ENCODE peak calls at places on chromosomes 6 and 20, in eight cellular contexts. H is ovary, N is left ventricle myocardium inferior, D is fibroblast of lung, M is uterus, K is BE2C, G is tibial artery, C is DND-41. O is an unnamed sample. For H3K27me3, the result is how much of the 10 kb centered on the place peaks cover.

GRCh38 chr6:1831030-1831429 is 221.3 kb downstream of the FOXC1 start:
- DNase-seq in H (no peak), N (no peak), D (no peak), M (no peak), K (no peak), G (no peak), C (no peak), O (no peak)

GRCh38 chr6:105199711-105200110 is 19.9 kb upstream of the POPDC3 start:
- DNase-seq in H (no peak), N (peak), D (no peak), M (no peak), K (no peak), G (no peak), C (no peak), O (no peak)

GRCh38 chr6:22642254-22642653 is 72.9 kb downstream of the HDGFL1 start:
- DNase-seq in H (no peak), N (no peak), D (peak), M (no peak), K (no peak), G (no peak), C (no peak), O (no peak)

GRCh38 chr20:20549267-20549612 is 163.2 kb downstream of the RALGAPA2 start:
- DNase-seq in H (no peak), N (no peak), D (peak), M (no peak), K (peak), G (no peak), C (no peak), O (no peak)

GRCh38 chr6:36353411-36353915 is 16.8 kb upstream of the BNIP5 start:
- DNase-seq in H (no peak), N (no peak), D (peak), M (no peak), K (no peak), G (no peak), C (no peak), O (peak)

GRCh38 chr20:10731190-10731955 is 57.6 kb upstream of the JAG1 start:
- DNase-seq in H (no peak), N (no peak), D (peak), M (no peak), K (no peak), G (no peak), C (no peak), O (no peak)

GRCh38 chr6:155309150-155309549 is 5.1 kb downstream of the TFB1M start:
- DNase-seq in H (no peak), N (no peak), D (peak), M (no peak), K (no peak), G (no peak), C (no peak), O (no peak)

GRCh38 chr20:63941282-63942060 is 14.7 kb downstream of the UCKL1 start:
- DNase-seq in H (no peak), N (peak), D (no peak), M (no peak), K (no peak), G (peak), C (peak), O (no peak)

GRCh38 chr6:168277274-168277669 is 42.3 kb downstream of the DACT2 start:
- DNase-seq in H (no peak), N (no peak), D (no peak), M (no peak), K (no peak), G (peak), C (no peak), O (no peak)

GRCh38 chr6:42099340-42100028 is 42.9 kb downstream of the C6orf132 start:
- DNase-seq in H (no peak), N (no peak), D (peak), M (peak), K (no peak), G (no peak), C (no peak), O (peak)

GRCh38 chr20:33676652-33677645 is 2.7 kb upstream of the NECAB3 start:
- DNase-seq in H (peak), N (no peak), D (no peak), M (peak), K (no peak), G (no peak), C (no peak), O (no peak)

GRCh38 chr20:46946181-46946624 is 51.6 kb downstream of the EYA2 start:
- DNase-seq in H (no peak), N (no peak), D (no peak), M (no peak), K (no peak), G (no peak), C (no peak), O (no peak)

GRCh38 chr6:11324453-11325023 is 92.1 kb upstream of the NEDD9 start:
- DNase-seq in H (no peak), N (no peak), D (no peak), M (no peak), K (no peak), G (no peak), C (no peak), O (no peak)

GRCh38 chr20:58755062-58755697 is 62.6 kb downstream of the NPEPL1 start:
- DNase-seq in H (no peak), N (no peak), D (no peak), M (no peak), K (no peak), G (no peak), C (no peak), O (no peak)

GRCh38 chr6:167795874-167796667 is 30.6 kb upstream of the AFDN start:
- DNase-seq in H (no peak), N (peak), D (no peak), M (no peak), K (no peak), G (no peak), C (no peak), O (no peak)

GRCh38 chr6:148249160-148249559 is 93.5 kb upstream of the SASH1 start:
- DNase-seq in H (no peak), N (no peak), D (no peak), M (no peak), K (no peak), G (no peak), C (no peak), O (no peak)

GRCh38 chr20:40741507-40742106 is 52.6 kb upstream of the MAFB start:
- DNase-seq in H (no peak), N (peak), D (peak), M (no peak), K (peak), G (no peak), C (peak), O (no peak)

GRCh38 chr20:36281785-36282380 is 24.3 kb upstream of the DLGAP4 start:
- DNase-seq in H (no peak), N (no peak), D (no peak), M (no peak), K (no peak), G (no peak), C (no peak), O (no peak)

GRCh38 chr6:23522751-23523527 is 603.1 kb upstream of the NRSN1 start:
- DNase-seq in H (no peak), N (no peak), D (no peak), M (no peak), K (peak), G (no peak), C (no peak), O (no peak)

GRCh38 chr6:35473075-35473848 is 5.1 kb downstream of the RPL10A start:
- DNase-seq in H (no peak), N (no peak), D (no peak), M (no peak), K (no peak), G (no peak), C (peak), O (no peak)

GRCh38 chr20:62873280-62873679 is 11.7 kb upstream of the TCFL5 start:
- DNase-seq in H (no peak), N (no peak), D (no peak), M (no peak), K (no peak), G (no peak), C (no peak), O (no peak)

GRCh38 chr6:35919085-35919826 is 1.6 kb downstream of the SRPK1 start:
- DNase-seq in H (no peak), N (no peak), D (peak), M (no peak), K (no peak), G (no peak), C (no peak), O (no peak)

GRCh38 chr6:35970181-35970580 is 49.3 kb upstream of the SRPK1 start:
- DNase-seq in H (no peak), N (no peak), D (peak), M (no peak), K (no peak), G (no peak), C (no peak), O (peak)

GRCh38 chr6:157613011-157613522 is 210.0 kb upstream of the SNX9 start:
- DNase-seq in H (no peak), N (no peak), D (peak), M (no peak), K (no peak), G (no peak), C (no peak), O (peak)

GRCh38 chr6:142696689-142697088 is 248.3 kb downstream of the HIVEP2 start:
- DNase-seq in H (peak), N (no peak), D (no peak), M (peak), K (no peak), G (peak), C (no peak), O (no peak)

GRCh38 chr6:145815351-145815772 is 767 bp upstream of the FBXO30 start:
- DNase-seq in H (no peak), N (peak), D (peak), M (no peak), K (peak), G (peak), C (peak), O (no peak)

GRCh38 chr6:22910370-22910769 is 341.0 kb downstream of the HDGFL1 start:
- DNase-seq in H (no peak), N (no peak), D (no peak), M (no peak), K (no peak), G (no peak), C (no peak), O (no peak)

GRCh38 chr6:66926060-66926459 is 1219.0 kb upstream of the EYS start:
- DNase-seq in H (no peak), N (no peak), D (peak), M (no peak), K (no peak), G (no peak), C (no peak), O (no peak)

GRCh38 chr6:125197795-125198269 is 44.3 kb downstream of the TPD52L1 start:
- DNase-seq in H (peak), N (peak), D (peak), M (peak), K (peak), G (peak), C (no peak), O (no peak)

GRCh38 chr6:142570221-142570671 is 268.4 kb downstream of the ADGRG6 start:
- DNase-seq in H (no peak), N (no peak), D (peak), M (no peak), K (no peak), G (no peak), C (peak), O (peak)

GRCh38 chr6:42032366-42032765 is 18.0 kb upstream of the TAF8 start:
- DNase-seq in H (no peak), N (no peak), D (no peak), M (no peak), K (no peak), G (peak), C (no peak), O (no peak)

GRCh38 chr6:49668083-49668511 is 31.5 kb upstream of the RHAG start:
- DNase-seq in H (no peak), N (no peak), D (no peak), M (no peak), K (no peak), G (no peak), C (no peak), O (peak)

GRCh38 chr6:47509937-47510336 is 32.3 kb downstream of the CD2AP start:
- DNase-seq in H (no peak), N (no peak), D (no peak), M (no peak), K (no peak), G (no peak), C (no peak), O (no peak)

GRCh38 chr20:46543959-46544358 is 6.5 kb downstream of the OCSTAMP start:
- DNase-seq in H (no peak), N (no peak), D (no peak), M (no peak), K (no peak), G (no peak), C (no peak), O (no peak)

GRCh38 chr6:13846841-13847240 is 32.5 kb upstream of the MCUR1 start:
- DNase-seq in H (no peak), N (no peak), D (no peak), M (no peak), K (peak), G (no peak), C (no peak), O (no peak)

GRCh38 chr20:51442602-51443001 is 99.9 kb downstream of the NFATC2 start:
- DNase-seq in H (no peak), N (no peak), D (no peak), M (no peak), K (no peak), G (no peak), C (no peak), O (no peak)

GRCh38 chr20:51445591-51445990 is 96.9 kb downstream of the NFATC2 start:
- DNase-seq in H (no peak), N (no peak), D (no peak), M (no peak), K (no peak), G (no peak), C (no peak), O (no peak)

GRCh38 chr20:51444922-51445438 is 97.5 kb downstream of the NFATC2 start:
- DNase-seq in H (no peak), N (no peak), D (no peak), M (no peak), K (no peak), G (no peak), C (no peak), O (no peak)

GRCh38 chr20:51446230-51446629 is 96.3 kb downstream of the NFATC2 start:
- DNase-seq in H (no peak), N (no peak), D (no peak), M (no peak), K (no peak), G (no peak), C (no peak), O (no peak)

DNA sequence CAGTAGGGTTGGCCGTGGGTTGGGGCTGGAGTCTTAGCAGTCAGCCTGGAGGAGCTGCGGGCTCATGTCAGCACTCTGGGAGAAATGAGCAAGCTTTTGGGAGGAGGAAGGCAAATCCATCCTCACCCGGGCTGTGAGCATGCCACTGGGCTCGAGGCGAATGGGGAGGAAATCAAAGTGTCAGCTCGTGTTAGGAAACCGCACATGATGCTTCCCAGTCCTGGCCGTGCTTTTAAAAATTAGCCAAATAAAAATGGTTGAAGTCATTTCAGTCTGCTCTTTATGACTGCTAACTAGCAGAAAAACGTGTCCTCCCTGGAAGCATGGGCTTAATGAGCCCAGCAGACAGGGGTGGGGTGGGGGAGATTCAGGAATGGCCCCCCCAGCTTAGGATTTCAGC is 98.0 kb downstream of the NFATC2 start:
- DNase-seq in H (no peak), N (no peak), D (no peak), M (peak), K (peak), G (no peak), C (no peak), O (no peak)
- H3K4me3 ChIP-seq in H (no peak), N (no peak), D (no peak), M (no peak), K (peak), G (no peak), C (no peak), O (no peak)

DNA sequence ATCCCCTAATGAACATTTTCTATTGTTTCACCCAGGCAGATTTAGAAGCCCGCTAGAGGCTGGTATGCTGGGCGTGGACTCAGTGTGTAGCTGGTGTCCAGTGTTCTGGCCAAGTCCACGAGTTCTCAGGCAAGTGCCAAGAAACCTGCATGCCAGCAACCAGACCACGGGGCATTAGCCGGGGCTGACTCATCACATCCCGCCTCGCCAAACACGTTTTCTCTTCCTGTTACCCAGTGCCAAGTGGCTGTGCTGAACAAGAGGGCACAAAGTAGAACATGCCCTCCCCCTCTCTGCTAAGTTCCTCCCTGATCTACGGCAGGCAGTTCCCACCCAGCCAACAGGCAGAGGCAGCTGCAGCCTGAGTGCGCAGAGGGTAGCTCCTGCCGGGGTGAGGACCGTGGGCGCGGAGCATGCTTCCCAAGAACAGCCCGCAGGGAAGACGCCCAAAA is 29.6 kb downstream of the RAMACL start:
- DNase-seq in H (peak), N (peak), D (peak), M (peak), K (no peak), G (peak), C (peak), O (peak)
- TF ChIP-seq CTCF in H (no peak), N (peak), D (no peak), M (no peak), K (no peak), G (no peak), C (no peak), O (no peak)

DNA sequence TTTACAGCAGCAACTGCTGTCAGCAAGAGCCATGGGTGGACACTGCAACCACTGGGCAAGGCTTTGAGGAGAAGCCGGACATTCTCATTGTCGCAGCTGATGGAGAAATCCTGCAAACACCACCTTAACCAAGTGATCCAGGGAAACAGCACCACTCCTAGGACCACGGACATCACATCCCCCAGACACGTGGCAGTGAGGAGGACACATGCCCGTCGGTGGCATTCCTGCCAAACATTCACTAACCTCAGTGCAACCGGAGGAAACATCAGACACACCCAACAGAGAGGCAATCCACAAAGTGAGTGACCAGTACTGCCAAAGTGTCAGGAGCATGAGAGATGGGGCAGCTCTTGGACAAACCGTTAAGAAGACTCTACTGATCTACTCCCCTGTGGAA is 16.6 kb upstream of the IRF4 start:
- DNase-seq in H (no peak), N (no peak), D (no peak), M (no peak), K (no peak), G (peak), C (no peak), O (no peak)
- H3K27me3 ChIP-seq in H (under half), N (half or more), D (under half), M (under half), K (under half), G (under half), C (under half), O (under half)

GRCh38 chr20:45372646-45373352 is 5.3 kb downstream of the TP53TG5 start:
- DNase-seq in H (no peak), N (no peak), D (no peak), M (peak), K (peak), G (peak), C (no peak), O (no peak)
- H3K4me3 ChIP-seq in H (peak), N (peak), D (no peak), M (peak), K (peak), G (peak), C (no peak), O (no peak)

GRCh38 chr6:84467296-84467695 is 239.9 kb upstream of the CEP162 start:
- DNase-seq in H (no peak), N (no peak), D (peak), M (no peak), K (no peak), G (no peak), C (no peak), O (no peak)

GRCh38 chr6:84462697-84463096 is 235.3 kb upstream of the CEP162 start:
- DNase-seq in H (no peak), N (no peak), D (peak), M (no peak), K (no peak), G (no peak), C (no peak), O (no peak)

GRCh38 chr6:84469144-84469543 is 241.7 kb upstream of the CEP162 start:
- DNase-seq in H (no peak), N (no peak), D (no peak), M (no peak), K (no peak), G (no peak), C (no peak), O (no peak)

GRCh38 chr6:84464471-84464870 is 237.0 kb upstream of the CEP162 start:
- DNase-seq in H (no peak), N (no peak), D (no peak), M (no peak), K (no peak), G (no peak), C (no peak), O (no peak)

GRCh38 chr6:84466521-84466920 is 239.1 kb upstream of the CEP162 start:
- DNase-seq in H (no peak), N (no peak), D (peak), M (no peak), K (peak), G (no peak), C (no peak), O (peak)
- TF ChIP-seq CTCF in H (no peak), N (no peak), D (no peak), M (no peak), K (no peak), G (no peak), C (no peak), O (no peak)

DNA sequence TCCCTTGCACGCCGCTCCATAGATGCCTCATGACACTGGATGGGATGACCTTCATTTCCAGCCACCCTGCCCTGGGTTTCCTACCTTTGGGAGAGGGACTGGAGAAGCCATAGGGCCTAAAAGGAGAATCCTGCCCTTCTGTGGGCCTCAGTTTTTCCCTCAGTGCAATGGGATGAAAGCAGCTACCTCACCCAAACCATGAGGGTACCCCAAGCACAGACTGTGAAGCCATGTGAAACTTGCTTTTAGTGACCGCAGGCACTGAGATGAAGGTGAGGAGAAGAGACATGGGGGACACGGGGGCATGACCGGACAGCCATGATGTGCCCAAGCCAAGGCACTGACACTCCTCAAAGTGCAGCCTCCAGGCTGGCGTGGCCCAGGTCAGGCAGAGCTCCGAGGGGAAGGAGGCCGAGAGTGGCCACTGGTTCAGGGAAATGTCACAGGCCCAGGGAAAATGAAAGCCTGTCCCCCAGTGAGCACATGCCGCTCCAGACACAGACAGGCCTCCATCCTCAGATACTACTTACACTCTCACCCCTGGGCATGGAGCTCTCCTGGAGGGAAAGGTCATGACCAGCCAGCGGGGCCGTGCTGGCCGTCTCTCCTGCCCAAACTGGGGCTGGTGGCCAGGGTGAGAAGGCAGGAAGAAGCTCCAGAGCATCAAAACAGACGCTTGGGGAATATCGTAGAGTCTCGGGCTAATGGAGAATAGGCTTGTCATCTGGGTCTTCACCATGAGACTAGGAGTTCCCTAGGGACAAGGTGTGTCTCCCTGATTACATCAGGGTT is 116.2 kb downstream of the GRM4 start:
- DNase-seq in H (no peak), N (no peak), D (no peak), M (no peak), K (no peak), G (no peak), C (no peak), O (no peak)
- H3K27me3 ChIP-seq in H (under half), N (half or more), D (under half), M (under half), K (under half), G (half or more), C (under half), O (under half)

GRCh38 chr6:39227476-39227875 is 1.8 kb downstream of the KCNK5 start:
- DNase-seq in H (no peak), N (no peak), D (no peak), M (no peak), K (no peak), G (no peak), C (no peak), O (no peak)
- H3K4me3 ChIP-seq in H (peak), N (peak), D (no peak), M (no peak), K (no peak), G (no peak), C (no peak), O (no peak)